ENCODE peak calls at places on chromosomes 3 and 15, in six cellular contexts. F, C, H, D, G and A are unnamed samples.

GRCh38 chr15:36161781-36162212 is 417.6 kb upstream of the CDIN1 start:
- DNase-seq in F (peak; percentile 14), C (no peak), H (no peak), G (peak; percentile 80), D (peak; percentile 21), A (no peak)

GRCh38 chr3:38397320-38397719 is 50.7 kb downstream of the XYLB start:
- DNase-seq in H (peak; percentile 27), C (no peak), G (peak; percentile 25), F (peak; percentile 68), D (peak; percentile 54), A (peak; percentile 28)

GRCh38 chr3:31516757-31517156 is 16.0 kb upstream of the STT3B start:
- DNase-seq in H (no peak), G (no peak), C (no peak), D (no peak), F (no peak), A (no peak)

GRCh38 chr3:175728566-175728965 is 869.4 kb downstream of the NAALADL2 start:
- DNase-seq in F (no peak), H (no peak), C (no peak), D (no peak), G (no peak), A (no peak)

GRCh38 chr15:31206386-31207174 is 105.1 kb upstream of the TRPM1 start:
- DNase-seq in H (no peak), F (no peak), D (no peak), C (no peak), G (no peak), A (no peak)

GRCh38 chr3:55899887-55900286 is 412.8 kb upstream of the WNT5A start:
- DNase-seq in F (peak; percentile 49), G (peak; percentile 64), C (no peak), D (no peak), H (no peak), A (peak; percentile 22)

GRCh38 chr15:64864080-64864479 is 22.4 kb downstream of the PLEKHO2 start:
- DNase-seq in G (no peak), H (no peak), C (no peak), D (no peak), F (no peak), A (no peak)

GRCh38 chr15:56538901-56539545 is 74.1 kb upstream of the MNS1 start:
- DNase-seq in G (no peak), D (no peak), H (no peak), C (no peak), F (no peak), A (no peak)

GRCh38 chr3:197504239-197505191 is 51.3 kb downstream of the BDH1 start:
- DNase-seq in D (no peak), C (no peak), G (no peak), H (no peak), F (no peak), A (no peak)

DNA sequence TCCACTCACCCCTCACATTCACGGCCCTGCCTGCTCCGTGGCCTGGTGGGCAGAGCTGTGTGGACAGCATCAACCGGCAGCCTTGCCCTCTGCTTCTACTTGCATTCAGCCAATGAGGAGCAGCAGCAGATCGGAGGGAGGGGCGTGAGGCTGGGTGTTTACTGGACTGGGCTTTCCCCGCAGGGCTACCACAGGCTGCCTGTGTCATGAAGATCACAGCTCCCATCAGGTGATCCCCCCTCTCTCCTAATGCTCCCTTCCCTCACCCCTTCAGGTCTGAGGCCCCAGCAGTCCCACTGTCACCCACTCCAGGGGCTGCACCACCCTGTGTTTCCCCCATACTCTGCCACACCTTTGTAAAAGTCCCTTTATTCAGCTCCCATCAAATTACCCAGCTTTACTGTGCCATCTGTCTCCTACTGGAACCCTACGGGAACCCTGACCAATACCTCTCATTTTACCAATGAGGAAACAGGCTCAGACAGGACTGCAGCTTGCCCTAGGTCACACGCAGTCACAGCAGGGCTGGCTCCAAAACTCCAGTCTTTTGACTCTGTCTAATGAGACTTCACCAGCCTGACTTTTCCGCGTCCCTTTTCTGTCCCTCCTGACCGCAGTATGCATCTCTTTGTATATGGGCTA is 81.1 kb downstream of the MEGF11 start:
- DNase-seq in C (no peak), F (no peak), G (no peak), H (no peak), D (no peak), A (no peak)
- H3K4me3 ChIP-seq in C (no peak overlapping the region), F (no peak overlapping the region), G (no peak overlapping the region), H (no peak overlapping the region), D (no peak overlapping the region), A (no peak overlapping the region)

DNA sequence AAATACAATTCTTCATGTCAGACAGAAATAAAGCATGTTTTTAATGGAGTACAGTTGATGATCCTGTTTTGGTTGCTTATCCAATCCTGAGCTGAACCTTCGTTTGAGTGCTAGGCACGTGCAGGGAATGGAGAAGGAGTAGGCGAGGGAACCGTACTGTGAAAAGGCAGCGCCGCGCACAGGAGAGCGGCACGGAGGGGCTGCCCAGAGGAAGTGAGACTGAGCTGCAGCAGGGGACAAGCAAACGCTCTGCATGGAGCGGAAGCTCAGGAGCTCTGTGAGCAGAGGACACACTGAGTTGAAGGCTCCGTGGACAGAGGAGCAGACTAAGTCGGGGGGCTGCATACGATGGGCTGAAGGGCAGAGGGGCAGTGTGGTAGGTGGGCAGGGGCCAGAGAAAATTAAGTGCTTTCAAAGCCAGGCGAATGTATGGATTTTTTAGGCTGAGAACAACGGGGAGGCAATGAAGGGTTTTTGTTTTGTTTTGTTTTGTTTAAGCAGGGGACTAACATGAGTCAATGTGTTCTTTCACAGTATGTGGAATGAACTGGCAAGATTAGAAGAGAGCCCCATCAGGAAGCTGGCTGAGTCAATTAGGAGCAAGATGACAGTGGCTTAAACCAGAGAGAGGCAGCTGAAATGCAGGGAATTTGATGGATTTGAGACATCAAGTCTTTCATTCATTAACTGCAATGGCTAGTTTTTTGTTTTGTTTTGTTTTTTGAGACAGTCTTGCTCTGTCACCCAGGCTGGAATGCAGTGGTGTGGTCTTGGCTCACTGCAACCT is 23.8 kb upstream of the TM2D3 start:
- DNase-seq in D (peak; percentile 15), F (no peak), H (no peak), C (no peak), G (peak; percentile 72), A (no peak)
- H3K36me3 ChIP-seq in D (peaks cover 42% of the 10 kb centered on the region), F (no peaks in the 10 kb centered on the region), H (no peaks in the 10 kb centered on the region), C (no peaks in the 10 kb centered on the region), G (no peaks in the 10 kb centered on the region), A (peaks cover 45% of the 10 kb centered on the region)

GRCh38 chr15:74995779-74996765 is 709 bp downstream of the SCAMP5 start:
- DNase-seq in D (peak; percentile 35), C (peak; percentile 32), H (peak; percentile 22), G (no peak), F (peak; percentile 86), A (no peak)
- H3K4me3 ChIP-seq in D (peak overlapping the region; percentile 95), C (peak overlapping the region; percentile 48), H (peak overlapping the region; percentile 81), G (peak overlapping the region; percentile 68), F (peak overlapping the region; percentile 79), A (peak overlapping the region; percentile 69)

GRCh38 chr15:48465410-48465809 is 134.2 kb downstream of the DUT start:
- DNase-seq in G (no peak), D (no peak), H (no peak), C (no peak), F (no peak), A (no peak)
- H3K36me3 ChIP-seq in G (no peaks in the 10 kb centered on the region), D (peaks cover 82% of the 10 kb centered on the region), H (no peaks in the 10 kb centered on the region), C (no peaks in the 10 kb centered on the region), F (no peaks in the 10 kb centered on the region), A (peaks cover 17% of the 10 kb centered on the region)

DNA sequence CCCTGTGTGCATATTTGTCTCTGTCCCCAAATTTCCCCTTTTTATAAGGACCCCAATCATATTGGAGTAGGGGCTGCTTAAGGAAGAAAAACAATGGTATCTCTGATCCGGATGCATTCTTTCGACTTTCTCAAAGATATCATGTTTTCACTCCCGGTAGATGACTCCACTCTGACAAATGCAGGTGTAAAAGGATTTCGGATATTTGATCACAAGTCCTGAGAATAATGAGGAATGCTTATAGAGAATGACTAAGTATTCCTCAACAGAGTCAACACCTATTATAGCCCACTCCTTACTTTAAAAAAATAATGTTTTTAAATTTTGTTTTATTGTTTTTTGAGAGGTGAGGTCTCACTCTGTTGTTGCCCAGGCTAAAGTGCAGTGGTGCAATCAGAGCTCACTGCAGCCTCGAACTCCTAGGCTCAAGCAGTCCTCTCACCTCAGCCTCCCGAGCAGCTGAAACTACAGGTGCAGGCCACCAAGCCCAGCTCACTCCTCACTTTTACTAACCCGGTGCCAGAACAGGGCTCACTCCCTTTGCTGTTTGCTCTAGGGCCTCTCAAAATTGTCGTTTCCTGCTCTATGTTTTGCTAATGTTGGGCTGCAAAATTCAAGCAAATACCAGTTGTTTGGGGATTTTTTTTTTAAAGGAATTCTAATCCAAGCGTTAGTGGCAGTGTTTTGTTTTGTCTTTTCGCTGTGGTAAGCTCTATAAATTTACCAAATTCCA is 24.6 kb downstream of the COL8A1 start:
- DNase-seq in G (peak; percentile 84), H (peak; percentile 22), F (no peak), D (no peak), C (no peak), A (peak; percentile 16)
- H3K4me3 ChIP-seq in G (peak overlapping the region; percentile 42), H (no peak overlapping the region), F (no peak overlapping the region), D (no peak overlapping the region), C (no peak overlapping the region), A (no peak overlapping the region)